ENCODE peak calls at places on chromosomes 3 and 15, in six cellular contexts. One of them, this sample, is unnamed.

GRCh38 chr15:69457304-69458280 is 5.0 kb downstream of the RPLP1 start:
- DNase-seq in RWPE2: no peak
- DNase-seq in EL: peak
- DNase-seq in AG08396: no peak
- DNase-seq in stimulated activated CD4-positive, alpha-beta T cell treated with anti-CD3 and anti-CD28 coated beads, Interleukin-4, amount 100 ng/mL, for 48 hours: no peak
- DNase-seq in HT-29: no peak
- DNase-seq in this sample: no peak

GRCh38 chr3:74988095-74988494 is 373.6 kb upstream of the CNTN3 start:
- DNase-seq in RWPE2: no peak
- DNase-seq in EL: no peak
- DNase-seq in AG08396: no peak
- DNase-seq in stimulated activated CD4-positive, alpha-beta T cell treated with anti-CD3 and anti-CD28 coated beads, Interleukin-4, amount 100 ng/mL, for 48 hours: no peak
- DNase-seq in HT-29: no peak
- DNase-seq in this sample: no peak

GRCh38 chr3:70703305-70704102 is 391.1 kb upstream of the MDFIC2 start:
- DNase-seq in RWPE2: no peak
- DNase-seq in EL: no peak
- DNase-seq in AG08396: no peak
- DNase-seq in stimulated activated CD4-positive, alpha-beta T cell treated with anti-CD3 and anti-CD28 coated beads, Interleukin-4, amount 100 ng/mL, for 48 hours: no peak
- DNase-seq in HT-29: no peak
- DNase-seq in this sample: peak

GRCh38 chr3:136734382-136735070 is 17.7 kb downstream of the STAG1 start:
- DNase-seq in RWPE2: no peak
- DNase-seq in EL: no peak
- DNase-seq in AG08396: no peak
- DNase-seq in stimulated activated CD4-positive, alpha-beta T cell treated with anti-CD3 and anti-CD28 coated beads, Interleukin-4, amount 100 ng/mL, for 48 hours: no peak
- DNase-seq in HT-29: no peak
- DNase-seq in this sample: no peak

GRCh38 chr3:180180795-180181194 is 144.1 kb upstream of the PEX5L start:
- DNase-seq in RWPE2: no peak
- DNase-seq in EL: peak
- DNase-seq in AG08396: peak
- DNase-seq in stimulated activated CD4-positive, alpha-beta T cell treated with anti-CD3 and anti-CD28 coated beads, Interleukin-4, amount 100 ng/mL, for 48 hours: no peak
- DNase-seq in HT-29: no peak
- DNase-seq in this sample: no peak

GRCh38 chr3:23949784-23950183 is 4.7 kb downstream of the NR1D2 start:
- DNase-seq in RWPE2: no peak
- DNase-seq in EL: peak
- DNase-seq in AG08396: no peak
- DNase-seq in stimulated activated CD4-positive, alpha-beta T cell treated with anti-CD3 and anti-CD28 coated beads, Interleukin-4, amount 100 ng/mL, for 48 hours: no peak
- DNase-seq in HT-29: no peak
- DNase-seq in this sample: no peak

GRCh38 chr3:52172262-52172757 is 18.1 kb upstream of the POC1A start:
- DNase-seq in RWPE2: no peak
- DNase-seq in EL: no peak
- DNase-seq in AG08396: no peak
- DNase-seq in stimulated activated CD4-positive, alpha-beta T cell treated with anti-CD3 and anti-CD28 coated beads, Interleukin-4, amount 100 ng/mL, for 48 hours: no peak
- DNase-seq in HT-29: no peak
- DNase-seq in this sample: no peak

GRCh38 chr3:36693670-36694069 is 70.7 kb downstream of the DCLK3 start:
- DNase-seq in RWPE2: no peak
- DNase-seq in EL: no peak
- DNase-seq in AG08396: no peak
- DNase-seq in stimulated activated CD4-positive, alpha-beta T cell treated with anti-CD3 and anti-CD28 coated beads, Interleukin-4, amount 100 ng/mL, for 48 hours: no peak
- DNase-seq in HT-29: no peak
- DNase-seq in this sample: no peak

GRCh38 chr3:177426151-177426904 is 229.0 kb upstream of the TBL1XR1 start:
- DNase-seq in RWPE2: no peak
- DNase-seq in EL: no peak
- DNase-seq in AG08396: no peak
- DNase-seq in stimulated activated CD4-positive, alpha-beta T cell treated with anti-CD3 and anti-CD28 coated beads, Interleukin-4, amount 100 ng/mL, for 48 hours: no peak
- DNase-seq in HT-29: no peak
- DNase-seq in this sample: no peak

GRCh38 chr15:31325432-31325975 is 1.1 kb upstream of the KLF13 start:
- DNase-seq in RWPE2: peak
- DNase-seq in EL: no peak
- DNase-seq in AG08396: peak
- DNase-seq in stimulated activated CD4-positive, alpha-beta T cell treated with anti-CD3 and anti-CD28 coated beads, Interleukin-4, amount 100 ng/mL, for 48 hours: peak
- DNase-seq in HT-29: no peak
- DNase-seq in this sample: peak

GRCh38 chr3:185914911-185915629 is 22.7 kb downstream of the TRA2B start:
- DNase-seq in RWPE2: no peak
- DNase-seq in EL: no peak
- DNase-seq in AG08396: no peak
- DNase-seq in stimulated activated CD4-positive, alpha-beta T cell treated with anti-CD3 and anti-CD28 coated beads, Interleukin-4, amount 100 ng/mL, for 48 hours: no peak
- DNase-seq in HT-29: no peak
- DNase-seq in this sample: no peak

GRCh38 chr3:37170097-37170496 is 4.3 kb downstream of the LRRFIP2 start:
- DNase-seq in RWPE2: no peak
- DNase-seq in EL: no peak
- DNase-seq in AG08396: no peak
- DNase-seq in stimulated activated CD4-positive, alpha-beta T cell treated with anti-CD3 and anti-CD28 coated beads, Interleukin-4, amount 100 ng/mL, for 48 hours: no peak
- DNase-seq in HT-29: no peak
- DNase-seq in this sample: no peak

GRCh38 chr15:74209997-74210573 is 7.5 kb upstream of the STRA6 start:
- DNase-seq in RWPE2: no peak
- DNase-seq in EL: peak
- DNase-seq in AG08396: peak
- DNase-seq in stimulated activated CD4-positive, alpha-beta T cell treated with anti-CD3 and anti-CD28 coated beads, Interleukin-4, amount 100 ng/mL, for 48 hours: no peak
- DNase-seq in HT-29: no peak
- DNase-seq in this sample: no peak

This sample was measured in ureter.